ENCODE peak calls at places on chromosome 21, in four cellular contexts. R, D, P and M are unnamed samples. For H3K4me1, the result is how much of the 10 kb centered on the place peaks cover.

GRCh38 chr21:26447932-26448331 is 125.2 kb downstream of the CYYR1 start:
- DNase-seq in R (no peak), P (no peak), D (peak), M (no peak)

GRCh38 chr21:30900881-30901280 is 19.5 kb upstream of the KRTAP11-1 start:
- DNase-seq in R (no peak), P (no peak), D (no peak), M (no peak)

GRCh38 chr21:41715649-41716321 is 51.1 kb downstream of the RIPK4 start:
- DNase-seq in D (no peak), P (no peak), R (no peak), M (no peak)

GRCh38 chr21:14308234-14308633 is 74.7 kb downstream of the HSPA13 start:
- DNase-seq in D (no peak), R (no peak), P (no peak), M (no peak)

GRCh38 chr21:37249112-37249904 is 17.8 kb downstream of the VPS26C start:
- DNase-seq in D (no peak), P (no peak), R (no peak), M (no peak)

GRCh38 chr21:16013570-16013969 is 283.8 kb downstream of the USP25 start:
- DNase-seq in R (no peak), D (no peak), P (no peak), M (no peak)

GRCh38 chr21:43361493-43362296 is 65.2 kb downstream of the SIK1 start:
- DNase-seq in D (no peak), R (no peak), P (peak), M (no peak)

GRCh38 chr21:37873655-37874054 is 42.6 kb downstream of the KCNJ6 start:
- DNase-seq in R (no peak), P (no peak), D (peak), M (no peak)

GRCh38 chr21:41932191-41932575 is 21.6 kb downstream of the C2CD2 start:
- DNase-seq in P (no peak), R (no peak), D (peak), M (no peak)

GRCh38 chr21:14995695-14996490 is 68.9 kb downstream of the NRIP1 start:
- DNase-seq in P (no peak), R (no peak), D (peak), M (no peak)

GRCh38 chr21:14491269-14491681 is 54.8 kb downstream of the SAMSN1 start:
- DNase-seq in R (no peak), P (no peak), D (no peak), M (no peak)

GRCh38 chr21:37460196-37460595 is 93.6 kb downstream of the DYRK1A start:
- DNase-seq in P (no peak), R (no peak), D (no peak), M (no peak)

GRCh38 chr21:41953249-41953830 is 478 bp downstream of the C2CD2 start:
- DNase-seq in R (no peak), D (no peak), P (no peak), M (peak)

GRCh38 chr21:39660191-39660590 is 47.5 kb downstream of the B3GALT5 start:
- DNase-seq in P (no peak), R (no peak), D (peak), M (no peak)

GRCh38 chr21:38388219-38388618 is 110.1 kb downstream of the ERG start:
- DNase-seq in D (peak), P (no peak), R (no peak), M (no peak)

GRCh38 chr21:25507522-25507921 is 99.8 kb downstream of the MRPL39 start:
- DNase-seq in P (no peak), D (no peak), R (no peak), M (no peak)

GRCh38 chr21:25970254-25970930 is 200.2 kb downstream of the APP start:
- DNase-seq in R (no peak), P (no peak), D (no peak), M (no peak)

GRCh38 chr21:42461881-42462877 is 33.8 kb downstream of the RSPH1 start:
- DNase-seq in D (no peak), P (no peak), R (no peak), M (peak)

GRCh38 chr21:37532868-37533780 is 166.6 kb downstream of the DYRK1A start:
- DNase-seq in P (no peak), D (peak), R (no peak), M (peak)

GRCh38 chr21:37065561-37066177 is 7.2 kb downstream of the PIGP start:
- DNase-seq in P (no peak), D (no peak), R (no peak), M (no peak)

GRCh38 chr21:32347351-32347750 is 45.5 kb downstream of the URB1 start:
- DNase-seq in D (no peak), P (no peak), R (no peak), M (no peak)

GRCh38 chr21:41366522-41367151 is 4.8 kb downstream of the MX2 start:
- DNase-seq in D (peak), P (no peak), R (peak), M (peak)

GRCh38 chr21:31750843-31751242 is 18.9 kb upstream of the SCAF4 start:
- DNase-seq in P (no peak), D (peak), R (no peak), M (no peak)

GRCh38 chr21:17139696-17140095 is 373.1 kb upstream of the CXADR start:
- DNase-seq in P (no peak), D (no peak), R (no peak), M (no peak)

GRCh38 chr21:38486221-38486620 is 12.1 kb downstream of the ERG start:
- DNase-seq in R (peak), P (no peak), D (peak), M (no peak)

GRCh38 chr21:41966872-41967621 is 13.2 kb upstream of the C2CD2 start:
- DNase-seq in D (no peak), P (no peak), R (peak), M (no peak)

GRCh38 chr21:37780991-37781983 is 135.0 kb downstream of the KCNJ6 start:
- DNase-seq in P (no peak), D (no peak), R (no peak), M (no peak)

GRCh38 chr21:38795475-38795874 is 10.3 kb upstream of the ETS2 start:
- DNase-seq in P (no peak), R (no peak), D (no peak), M (no peak)

GRCh38 chr21:42757826-42758655 is 104.6 kb downstream of the PDE9A start:
- DNase-seq in P (no peak), R (no peak), D (no peak), M (no peak)

GRCh38 chr21:10627316-10627863 is 106.0 kb downstream of the TPTE start:
- DNase-seq in P (no peak), D (no peak), R (no peak), M (no peak)

GRCh38 chr21:25563399-25564116 is 43.7 kb downstream of the MRPL39 start:
- DNase-seq in P (no peak), R (no peak), D (peak), M (no peak)

GRCh38 chr21:37829043-37829442 is 87.2 kb downstream of the KCNJ6 start:
- DNase-seq in R (no peak), D (no peak), P (no peak), M (no peak)

GRCh38 chr21:26977741-26978140 is 10.9 kb upstream of the ADAMTS5 start:
- DNase-seq in R (no peak), D (peak), P (no peak), M (no peak)

GRCh38 chr21:14949603-14950002 is 115.2 kb downstream of the NRIP1 start:
- DNase-seq in P (no peak), R (no peak), D (no peak), M (no peak)

GRCh38 chr21:37257967-37258877 is 8.9 kb downstream of the VPS26C start:
- DNase-seq in P (peak), R (no peak), D (peak), M (peak)

GRCh38 chr21:18248171-18248570 is 3.5 kb downstream of the CHODL start:
- DNase-seq in P (no peak), R (no peak), D (no peak), M (no peak)
- H3K4me1 ChIP-seq in P (under half), R (under half), D (under half), M (under half)

DNA sequence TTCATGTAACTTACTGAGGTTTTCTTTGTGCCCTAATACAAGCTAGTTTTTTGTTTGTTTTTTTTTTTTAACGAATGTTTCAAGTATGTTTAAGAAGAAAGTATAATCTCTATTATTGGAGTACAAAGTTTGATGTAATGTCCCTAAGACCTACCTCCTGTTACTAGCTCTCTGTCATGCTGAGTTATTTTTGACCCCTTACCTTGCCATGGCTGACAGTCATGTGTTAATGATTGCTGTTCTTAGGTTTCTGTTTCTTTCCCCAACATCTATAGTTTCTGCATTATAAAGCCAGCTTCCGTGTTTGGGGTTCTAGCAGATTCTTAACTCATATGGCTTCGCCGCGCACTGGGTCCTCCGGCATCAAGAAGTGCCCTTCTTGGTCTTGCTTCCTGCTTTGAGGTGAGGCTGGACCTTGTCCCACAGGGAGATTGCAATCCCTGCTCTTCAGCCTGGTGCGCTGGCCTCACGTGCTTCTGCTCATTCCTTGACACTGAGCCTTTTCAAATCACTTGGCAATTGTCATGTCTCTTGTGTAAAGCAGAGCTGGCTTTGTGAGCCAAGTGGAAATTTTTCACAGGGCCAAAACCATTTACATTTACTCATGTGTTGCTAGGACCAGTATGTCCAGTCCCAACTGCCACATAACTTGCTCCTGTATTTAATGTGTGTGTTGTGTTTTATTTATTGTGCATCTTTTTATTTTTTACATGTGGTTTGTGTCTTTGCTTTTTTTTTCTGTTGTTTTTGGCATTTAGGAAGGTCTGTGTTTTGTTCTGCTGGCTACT is 135.0 kb upstream of the COL6A1 start:
- DNase-seq in P (no peak), R (no peak), D (peak), M (no peak)
- H3K27ac ChIP-seq in P (no peak), R (no peak), D (no peak), M (no peak)

DNA sequence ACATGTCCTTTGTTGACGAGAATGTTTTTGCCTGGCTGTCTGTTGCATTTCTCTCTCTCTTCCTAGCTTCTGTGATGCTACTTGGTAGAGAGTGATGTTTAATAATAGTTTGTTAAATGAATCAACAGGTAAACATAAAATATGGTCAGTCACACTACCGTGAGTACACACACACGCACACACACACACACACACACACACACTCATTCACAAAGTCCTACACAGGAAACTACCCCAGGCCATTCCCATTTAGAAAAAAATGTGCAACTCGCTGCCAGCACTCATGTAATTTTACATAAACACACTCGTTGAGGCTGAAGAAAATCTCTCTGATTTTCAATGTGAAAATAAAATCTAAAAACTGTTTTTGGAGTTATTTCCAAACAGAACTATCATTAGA is 38.7 kb downstream of the RUNX1 start:
- DNase-seq in D (no peak), P (no peak), R (no peak), M (no peak)
- H3K4me1 ChIP-seq in D (under half), P (half or more), R (under half), M (under half)

GRCh38 chr21:45132841-45133573 is 58.6 kb downstream of the ADARB1 start:
- DNase-seq in P (no peak), D (peak), R (no peak), M (no peak)
- H3K27ac ChIP-seq in P (no peak), D (no peak), R (peak), M (no peak)

DNA sequence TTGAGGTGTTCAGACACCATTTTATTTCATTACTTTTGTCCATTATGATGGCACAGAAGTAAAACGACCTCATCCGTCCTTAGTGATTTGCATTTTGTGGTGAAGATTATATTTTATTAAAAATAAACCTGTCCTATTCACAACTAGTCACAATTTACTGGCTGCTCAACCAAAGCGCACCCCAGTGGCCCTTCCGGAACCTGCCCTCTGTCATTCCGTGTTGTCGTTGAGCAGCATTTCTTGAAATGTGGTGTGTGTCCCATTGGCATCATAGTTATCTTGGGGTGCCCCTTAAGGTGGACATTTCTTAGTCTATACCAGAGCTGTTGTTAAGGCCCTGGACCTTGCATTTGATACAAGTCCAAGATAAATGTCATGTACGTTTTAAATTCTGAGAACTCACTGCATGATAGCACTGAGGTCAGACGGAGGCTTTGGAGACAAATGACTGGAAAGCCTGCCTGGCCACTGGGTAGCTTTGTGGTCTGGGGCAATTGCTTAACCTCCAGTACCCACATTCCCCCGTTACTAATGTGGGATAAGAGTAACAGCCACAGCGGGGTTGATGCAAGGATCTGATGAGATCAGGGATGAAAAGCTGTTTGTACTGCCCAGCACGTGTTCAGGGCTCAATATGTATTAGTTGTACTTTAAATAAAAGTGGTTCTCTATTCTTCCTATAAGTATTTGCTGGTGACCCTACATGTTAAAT is 36.2 kb downstream of the BACH1 start:
- DNase-seq in D (peak), P (no peak), R (no peak), M (no peak)
- H3K4me1 ChIP-seq in D (under half), P (under half), R (under half), M (under half)

GRCh38 chr21:23817337-23817736 is 1789.9 kb downstream of the MRPL39 start:
- DNase-seq in D (no peak), R (no peak), P (no peak), M (no peak)

GRCh38 chr21:23812485-23812884 is 1794.8 kb downstream of the MRPL39 start:
- DNase-seq in P (no peak), R (no peak), D (no peak), M (no peak)

GRCh38 chr21:23809573-23809972 is 1797.7 kb downstream of the MRPL39 start:
- DNase-seq in D (no peak), P (no peak), R (no peak), M (no peak)

GRCh38 chr21:23811802-23812201 is 1795.5 kb downstream of the MRPL39 start:
- DNase-seq in D (no peak), P (no peak), R (no peak), M (no peak)
- H3K27ac ChIP-seq in D (no peak), P (no peak), R (no peak), M (no peak)

GRCh38 chr21:46051821-46052675 is 45.9 kb upstream of the COL6A2 start:
- DNase-seq in R (peak), P (no peak), D (no peak), M (no peak)
- H3K4me1 ChIP-seq in R (under half), P (under half), D (under half), M (half or more)

DNA sequence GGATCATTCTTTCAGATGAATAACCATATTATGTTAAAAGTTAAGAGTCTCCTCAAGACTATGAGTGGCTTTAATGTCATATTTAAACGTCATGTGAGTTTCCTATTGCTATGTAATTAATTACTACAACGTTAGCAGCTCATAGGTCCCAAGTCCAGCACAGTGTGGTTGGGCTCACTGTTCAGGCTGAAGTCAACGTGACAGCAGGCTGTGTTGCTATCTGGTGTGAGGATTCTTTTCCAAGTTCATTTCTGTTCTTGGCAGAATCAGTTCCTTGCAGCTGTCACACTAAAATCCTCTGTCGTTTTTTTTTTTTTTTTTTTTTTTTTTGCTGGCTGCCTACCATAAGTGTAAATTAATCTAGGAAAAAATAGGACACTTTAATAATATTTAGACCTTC is 893.4 kb downstream of the LTN1 start:
- DNase-seq in D (peak), P (no peak), R (no peak), M (no peak)
- H3K27ac ChIP-seq in D (no peak), P (no peak), R (no peak), M (no peak)

GRCh38 chr21:33752260-33752659 is 110.0 kb downstream of the ITSN1 start:
- DNase-seq in D (no peak), P (no peak), R (no peak), M (no peak)
- H3K4me1 ChIP-seq in D (under half), P (under half), R (under half), M (under half)